ENCODE peak calls at places on chromosomes 16 and 17, in ten cellular contexts. H is cardiac fibroblast; R is heart left ventricle; K is nephron progenitor cell; E is astrocyte of the cerebellum; Y is dorsolateral prefrontal cortex; O is AG04450; X is neural crest cell; A is PC-3; Q is CD4-positive, alpha-beta T cell. D is an unnamed sample.
A peak's percentile ranks its signal among the peaks of the same experiment; 100 is the strongest.

GRCh38 chr17:48770954-48771353 is 42.4 kb upstream of the HOXB13 start:
- DNase-seq in Y (no peak), A (no peak), R (no peak), X (no peak), O (no peak), H (no peak), Q (no peak), K (no peak), E (peak; percentile 20), D (no peak)

GRCh38 chr17:66353937-66354401 is 51.6 kb downstream of the PRKCA start:
- DNase-seq in E (no peak), X (no peak), Y (no peak), A (no peak), Q (no peak), O (peak; percentile 10), K (no peak), R (no peak), H (peak; percentile 69), D (peak; percentile 18)

GRCh38 chr17:77424585-77425344 is 284.0 kb downstream of the SEC14L1 start:
- DNase-seq in O (peak; percentile 90), H (peak; percentile 97), E (peak; percentile 78), Y (peak; percentile 78), X (no peak), A (no peak), K (peak; percentile 49), R (peak; percentile 94), Q (no peak), D (peak; percentile 80)

GRCh38 chr17:36475346-36475970 is 11.0 kb upstream of the ZNHIT3 start:
- DNase-seq in H (no peak), Y (peak; percentile 64), A (no peak), R (no peak), X (no peak), Q (no peak), E (no peak), K (no peak), O (no peak), D (no peak)

GRCh38 chr17:50027639-50028206 is 28.2 kb upstream of the ITGA3 start:
- DNase-seq in K (no peak), Y (no peak), H (peak; percentile 95), A (peak; percentile 100), Q (no peak), X (no peak), O (peak; percentile 75), R (peak; percentile 81), E (peak; percentile 82), D (peak; percentile 60)

GRCh38 chr16:86294535-86294934 is 215.8 kb upstream of the FOXF1 start:
- DNase-seq in R (no peak), K (no peak), H (no peak), E (no peak), A (no peak), Q (no peak), X (no peak), Y (no peak), O (peak; percentile 91), D (no peak)

GRCh38 chr16:674214-674881 is 1.1 kb upstream of the RHBDL1 start:
- DNase-seq in Y (no peak), O (no peak), R (no peak), X (no peak), E (no peak), H (no peak), K (no peak), Q (no peak), A (no peak), D (no peak)

GRCh38 chr17:81735181-81736102 is 23.4 kb downstream of the SLC25A10 start:
- DNase-seq in E (no peak), Y (no peak), X (no peak), Q (no peak), K (no peak), R (no peak), H (peak; percentile 72), A (peak; percentile 70), O (no peak), D (no peak)

GRCh38 chr17:48441231-48441711 is 11.3 kb upstream of the SKAP1 start:
- DNase-seq in O (no peak), A (no peak), R (no peak), Y (no peak), Q (no peak), K (no peak), H (no peak), E (no peak), X (no peak), D (no peak)

GRCh38 chr16:55815320-55815719 is 17.6 kb downstream of the CES1 start:
- DNase-seq in R (no peak), Q (no peak), A (no peak), Y (no peak), K (no peak), H (no peak), E (no peak), X (no peak), O (no peak), D (no peak)

GRCh38 chr17:76268015-76268749 is 3.0 kb downstream of the UBALD2 start:
- DNase-seq in H (peak; percentile 90), X (no peak), Y (peak; percentile 81), E (peak; percentile 37), K (no peak), R (peak; percentile 91), A (no peak), Q (peak; percentile 71), O (no peak), D (peak; percentile 30)

DNA sequence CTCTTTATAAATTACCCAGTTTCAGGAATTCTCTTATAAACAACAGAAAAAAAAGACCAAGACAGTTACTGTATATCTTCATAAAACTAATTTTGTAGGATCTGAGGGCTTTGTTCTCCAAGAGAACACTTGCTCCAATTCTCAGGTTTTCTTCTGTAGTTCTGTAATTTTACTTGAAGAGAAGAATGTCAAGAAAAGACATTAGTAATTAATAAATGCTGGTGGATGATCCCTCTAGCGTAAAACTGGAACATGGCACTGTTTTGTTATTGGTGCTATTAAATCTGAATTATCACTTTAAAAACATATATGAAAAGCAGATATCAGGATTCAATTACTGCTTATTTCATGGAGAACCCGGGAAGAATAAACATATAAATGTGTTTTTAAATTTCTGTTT is 36.5 kb upstream of the CPHXL start:
- DNase-seq in O (no peak), R (no peak), E (no peak), Q (no peak), H (no peak), X (no peak), K (no peak), Y (no peak), A (no peak), D (no peak)
- TF ChIP-seq CTCF in O (no peak), R (no peak), E (no peak), Q (no peak), H (no peak), X (no peak), K (no peak), Y (no peak), A (no peak), D (no peak)

GRCh38 chr16:17544785-17545184 is 74.0 kb upstream of the XYLT1 start:
- DNase-seq in H (no peak), E (no peak), Y (no peak), A (no peak), R (no peak), K (no peak), O (no peak), X (peak; percentile 5), Q (no peak), D (no peak)
- TF ChIP-seq CTCF in H (no peak), E (no peak), Y (peak; percentile 23), A (no peak), R (no peak), K (peak; percentile 16), O (peak; percentile 23), X (peak; percentile 50), Q (peak; percentile 52), D (no peak)

DNA sequence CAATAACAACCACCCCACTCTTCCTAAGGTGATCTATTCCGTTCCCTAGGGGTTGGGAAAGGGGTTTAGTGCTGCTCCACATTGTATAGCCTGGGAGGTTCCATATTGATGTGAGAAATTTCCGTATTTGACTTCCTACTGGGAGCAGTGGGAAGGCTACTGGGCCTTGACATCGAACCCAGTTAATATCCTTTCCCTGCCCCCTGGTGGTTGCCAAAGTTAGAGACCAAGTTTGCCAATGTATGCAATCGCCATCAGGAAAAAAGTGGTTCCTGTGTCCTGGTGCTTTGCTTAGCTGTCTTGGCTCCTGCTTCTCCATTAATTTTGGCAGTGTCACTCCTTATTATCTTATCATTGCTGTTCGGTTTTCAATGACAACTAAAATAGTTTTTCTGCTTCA is 914.9 kb downstream of the KCNJ2 start:
- DNase-seq in K (peak; percentile 57), E (no peak), H (peak; percentile 74), X (peak; percentile 27), R (no peak), Y (no peak), Q (no peak), O (no peak), A (peak; percentile 77), D (no peak)
- TF ChIP-seq CTCF in K (peak; percentile 59), E (peak; percentile 29), H (peak; percentile 64), X (peak; percentile 62), R (peak; percentile 13), Y (peak; percentile 22), Q (no peak), O (peak; percentile 34), A (peak; percentile 85), D (peak; percentile 41)

GRCh38 chr16:5412721-5413120 is 315.1 kb upstream of the EEF2KMT start:
- DNase-seq in H (no peak), Y (peak; percentile 44), X (no peak), R (no peak), A (no peak), Q (no peak), K (peak; percentile 46), E (no peak), O (no peak), D (no peak)
- TF ChIP-seq CTCF in H (no peak), Y (no peak), X (no peak), R (no peak), A (no peak), Q (no peak), K (no peak), E (no peak), O (no peak), D (no peak)

GRCh38 chr17:29954405-29954804 is 13.0 kb downstream of the EFCAB5 start:
- DNase-seq in R (no peak), E (no peak), K (no peak), H (no peak), X (no peak), A (no peak), Y (no peak), Q (no peak), O (no peak), D (no peak)
- TF ChIP-seq CTCF in R (no peak), E (no peak), K (no peak), H (no peak), X (no peak), A (no peak), Y (no peak), Q (no peak), O (no peak), D (peak; percentile 8)

GRCh38 chr16:30777591-30778297 is 9.3 kb downstream of the ZNF629 start:
- DNase-seq in Q (no peak), R (no peak), K (peak; percentile 25), O (no peak), E (no peak), H (no peak), Y (no peak), A (no peak), X (no peak), D (no peak)
- TF ChIP-seq CTCF in Q (no peak), R (no peak), K (no peak), O (no peak), E (no peak), H (no peak), Y (no peak), A (no peak), X (no peak), D (no peak)

D was measured in AG09319.